ENCODE peak calls at places on chromosome 15, in five cellular contexts. V, E, Y, Q and S are unnamed samples.

GRCh38 chr15:87575896-87576295 is 680.6 kb downstream of the NTRK3 start:
- DNase-seq in V (no peak), E (no peak), Q (no peak), Y (no peak), S (no peak)

GRCh38 chr15:80530737-80531365 is 126.7 kb downstream of the ARNT2 start:
- DNase-seq in E (no peak), Q (no peak), V (no peak), Y (peak), S (no peak)

GRCh38 chr15:78059110-78059839 is 18.2 kb downstream of the TBC1D2B start:
- DNase-seq in V (no peak), Y (no peak), Q (peak), E (no peak), S (no peak)

GRCh38 chr15:67397139-67397538 is 123.8 kb upstream of the C15orf61 start:
- DNase-seq in E (no peak), V (no peak), Y (no peak), Q (no peak), S (no peak)

GRCh38 chr15:47949815-47950214 is 171.0 kb upstream of the SLC24A5 start:
- DNase-seq in V (no peak), Q (no peak), E (no peak), Y (no peak), S (no peak)

GRCh38 chr15:90881181-90881977 is 2.9 kb upstream of the FES start:
- DNase-seq in Y (no peak), Q (no peak), V (no peak), E (no peak), S (no peak)

GRCh38 chr15:95326689-95327525 is 1003.6 kb upstream of the NR2F2 start:
- DNase-seq in Q (no peak), V (no peak), Y (no peak), E (peak), S (peak)

GRCh38 chr15:70429323-70429722 is 331.6 kb upstream of the TLE3 start:
- DNase-seq in V (no peak), Q (no peak), Y (no peak), E (no peak), S (no peak)

GRCh38 chr15:98071786-98072185 is 111.3 kb downstream of the ARRDC4 start:
- DNase-seq in E (no peak), V (no peak), Q (peak), Y (no peak), S (no peak)

GRCh38 chr15:95680693-95681092 is 649.8 kb upstream of the NR2F2 start:
- DNase-seq in Q (no peak), Y (no peak), V (no peak), E (no peak), S (no peak)

GRCh38 chr15:77002954-77003912 is 8.3 kb downstream of the PSTPIP1 start:
- DNase-seq in Y (no peak), E (no peak), V (peak), Q (no peak), S (no peak)

GRCh38 chr15:100096700-100097099 is 245.1 kb downstream of the ADAMTS17 start:
- DNase-seq in Y (no peak), Q (no peak), V (no peak), E (no peak), S (no peak)

GRCh38 chr15:49620174-49620573 is 444 bp downstream of the FAM227B start:
- DNase-seq in E (no peak), V (no peak), Q (peak), Y (peak), S (no peak)

GRCh38 chr15:39592500-39592899 is 11.6 kb downstream of the THBS1 start:
- DNase-seq in Y (peak), Q (peak), V (no peak), E (no peak), S (no peak)

GRCh38 chr15:31357148-31357547 is 30.5 kb downstream of the KLF13 start:
- DNase-seq in V (no peak), Q (no peak), Y (no peak), E (no peak), S (no peak)

GRCh38 chr15:60869851-60870250 is 359.3 kb downstream of the RORA start:
- DNase-seq in Q (no peak), V (no peak), E (no peak), Y (no peak), S (no peak)

GRCh38 chr15:41955100-41955499 is 17.3 kb downstream of the EHD4 start:
- DNase-seq in Q (no peak), Y (no peak), E (no peak), V (no peak), S (no peak)

GRCh38 chr15:57734860-57735259 is 28.3 kb downstream of the POLR2M start:
- DNase-seq in V (no peak), Y (no peak), Q (no peak), E (no peak), S (no peak)

GRCh38 chr15:62296756-62297507 is 131.8 kb upstream of the C2CD4B start:
- DNase-seq in Q (no peak), V (no peak), Y (no peak), E (no peak), S (no peak)

GRCh38 chr15:42670441-42670840 is 66.5 kb downstream of the CDAN1 start:
- DNase-seq in V (no peak), Q (no peak), E (no peak), Y (peak), S (no peak)

GRCh38 chr15:84818221-84819131 is 1.3 kb downstream of the ALPK3 start:
- DNase-seq in Q (no peak), V (no peak), Y (no peak), E (no peak), S (no peak)

GRCh38 chr15:81419304-81419943 is 45.4 kb upstream of the TMC3 start:
- DNase-seq in Q (peak), E (peak), V (no peak), Y (peak), S (no peak)

GRCh38 chr15:59346951-59347350 is 25.7 kb downstream of the MYO1E start:
- DNase-seq in E (no peak), Q (no peak), V (no peak), Y (no peak), S (no peak)

GRCh38 chr15:31391687-31392671 is 65.3 kb downstream of the KLF13 start:
- DNase-seq in V (peak), Y (peak), E (peak), Q (peak), S (peak)

GRCh38 chr15:90203473-90203872 is 2.3 kb downstream of the SEMA4B start:
- DNase-seq in V (no peak), Q (no peak), E (no peak), Y (no peak), S (peak)